ENCODE peak calls at places on chromosomes 13 and 19, in ten cellular contexts. One of them, this sample, is unnamed.

GRCh38 chr19:11374449-11375142 is at the start of gene SWSAP1:
- DNase-seq in mesendoderm: peak
- DNase-seq in fibroblast of mammary gland: peak
- DNase-seq in activated naive CD4-positive, alpha-beta T cell treated with Interleukin-2 at 50 U/mL for 16 hours: peak
- DNase-seq in HS-27A: peak
- DNase-seq in stimulated activated CD4-positive, alpha-beta T cell treated with anti-CD3 and anti-CD28 coated beads, Interleukin-15, amount 100 ng/mL, for 48 hours: peak
- DNase-seq in body of pancreas: peak
- DNase-seq in H54: peak
- DNase-seq in tibial nerve: peak
- DNase-seq in stimulated activated naive CD8-positive, alpha-beta T cell treated with anti-CD3 and anti-CD28 coated beads, Interleukin-15, Interleukin-2, amounts not matched to agents 100 U/mL and 50 U/mL, for 24 hours: peak
- DNase-seq in this sample: peak

GRCh38 chr13:84607614-84608013 is 725.3 kb upstream of the SLITRK1 start:
- DNase-seq in body of pancreas: no peak
- DNase-seq in HS-27A: peak
- DNase-seq in stimulated activated naive CD8-positive, alpha-beta T cell treated with anti-CD3 and anti-CD28 coated beads, Interleukin-15, Interleukin-2, amounts not matched to agents 100 U/mL and 50 U/mL, for 24 hours: no peak
- DNase-seq in fibroblast of mammary gland: peak
- DNase-seq in tibial nerve: peak
- DNase-seq in H54: no peak
- DNase-seq in activated naive CD4-positive, alpha-beta T cell treated with Interleukin-2 at 50 U/mL for 16 hours: no peak
- DNase-seq in mesendoderm: no peak
- DNase-seq in stimulated activated CD4-positive, alpha-beta T cell treated with anti-CD3 and anti-CD28 coated beads, Interleukin-15, amount 100 ng/mL, for 48 hours: no peak
- DNase-seq in this sample: no peak

GRCh38 chr19:45321848-45322247 is 827 bp downstream of the CKM start:
- DNase-seq in body of pancreas: no peak
- DNase-seq in mesendoderm: no peak
- DNase-seq in tibial nerve: no peak
- DNase-seq in activated naive CD4-positive, alpha-beta T cell treated with Interleukin-2 at 50 U/mL for 16 hours: no peak
- DNase-seq in stimulated activated naive CD8-positive, alpha-beta T cell treated with anti-CD3 and anti-CD28 coated beads, Interleukin-15, Interleukin-2, amounts not matched to agents 100 U/mL and 50 U/mL, for 24 hours: no peak
- DNase-seq in H54: no peak
- DNase-seq in fibroblast of mammary gland: no peak
- DNase-seq in HS-27A: no peak
- DNase-seq in stimulated activated CD4-positive, alpha-beta T cell treated with anti-CD3 and anti-CD28 coated beads, Interleukin-15, amount 100 ng/mL, for 48 hours: no peak
- DNase-seq in this sample: no peak

GRCh38 chr19:36497001-36497400 is 7.6 kb upstream of the ZNF566 start:
- DNase-seq in tibial nerve: no peak
- DNase-seq in H54: no peak
- DNase-seq in fibroblast of mammary gland: no peak
- DNase-seq in stimulated activated naive CD8-positive, alpha-beta T cell treated with anti-CD3 and anti-CD28 coated beads, Interleukin-15, Interleukin-2, amounts not matched to agents 100 U/mL and 50 U/mL, for 24 hours: no peak
- DNase-seq in body of pancreas: no peak
- DNase-seq in mesendoderm: no peak
- DNase-seq in HS-27A: no peak
- DNase-seq in activated naive CD4-positive, alpha-beta T cell treated with Interleukin-2 at 50 U/mL for 16 hours: no peak
- DNase-seq in stimulated activated CD4-positive, alpha-beta T cell treated with anti-CD3 and anti-CD28 coated beads, Interleukin-15, amount 100 ng/mL, for 48 hours: no peak
- DNase-seq in this sample: no peak

GRCh38 chr19:45812297-45812696 is 2.8 kb downstream of the RSPH6A start:
- DNase-seq in body of pancreas: no peak
- DNase-seq in HS-27A: no peak
- DNase-seq in fibroblast of mammary gland: no peak
- DNase-seq in tibial nerve: no peak
- DNase-seq in mesendoderm: no peak
- DNase-seq in stimulated activated naive CD8-positive, alpha-beta T cell treated with anti-CD3 and anti-CD28 coated beads, Interleukin-15, Interleukin-2, amounts not matched to agents 100 U/mL and 50 U/mL, for 24 hours: no peak
- DNase-seq in stimulated activated CD4-positive, alpha-beta T cell treated with anti-CD3 and anti-CD28 coated beads, Interleukin-15, amount 100 ng/mL, for 48 hours: no peak
- DNase-seq in activated naive CD4-positive, alpha-beta T cell treated with Interleukin-2 at 50 U/mL for 16 hours: no peak
- DNase-seq in H54: no peak
- DNase-seq in this sample: no peak

GRCh38 chr13:18998389-18998788 is 183.2 kb downstream of the TUBA3C start:
- DNase-seq in H54: no peak
- DNase-seq in tibial nerve: no peak
- DNase-seq in body of pancreas: no peak
- DNase-seq in activated naive CD4-positive, alpha-beta T cell treated with Interleukin-2 at 50 U/mL for 16 hours: no peak
- DNase-seq in stimulated activated CD4-positive, alpha-beta T cell treated with anti-CD3 and anti-CD28 coated beads, Interleukin-15, amount 100 ng/mL, for 48 hours: no peak
- DNase-seq in mesendoderm: no peak
- DNase-seq in HS-27A: no peak
- DNase-seq in stimulated activated naive CD8-positive, alpha-beta T cell treated with anti-CD3 and anti-CD28 coated beads, Interleukin-15, Interleukin-2, amounts not matched to agents 100 U/mL and 50 U/mL, for 24 hours: no peak
- DNase-seq in fibroblast of mammary gland: no peak
- DNase-seq in this sample: no peak

GRCh38 chr19:38209671-38210457 is 14.2 kb downstream of the DPF1 start:
- DNase-seq in mesendoderm: peak
- DNase-seq in stimulated activated CD4-positive, alpha-beta T cell treated with anti-CD3 and anti-CD28 coated beads, Interleukin-15, amount 100 ng/mL, for 48 hours: no peak
- DNase-seq in HS-27A: no peak
- DNase-seq in body of pancreas: peak
- DNase-seq in stimulated activated naive CD8-positive, alpha-beta T cell treated with anti-CD3 and anti-CD28 coated beads, Interleukin-15, Interleukin-2, amounts not matched to agents 100 U/mL and 50 U/mL, for 24 hours: no peak
- DNase-seq in tibial nerve: peak
- DNase-seq in fibroblast of mammary gland: peak
- DNase-seq in H54: no peak
- DNase-seq in activated naive CD4-positive, alpha-beta T cell treated with Interleukin-2 at 50 U/mL for 16 hours: no peak
- DNase-seq in this sample: peak

GRCh38 chr19:39647918-39648317 is 7.8 kb upstream of the LGALS16 start:
- DNase-seq in body of pancreas: no peak
- DNase-seq in activated naive CD4-positive, alpha-beta T cell treated with Interleukin-2 at 50 U/mL for 16 hours: no peak
- DNase-seq in stimulated activated naive CD8-positive, alpha-beta T cell treated with anti-CD3 and anti-CD28 coated beads, Interleukin-15, Interleukin-2, amounts not matched to agents 100 U/mL and 50 U/mL, for 24 hours: no peak
- DNase-seq in mesendoderm: no peak
- DNase-seq in stimulated activated CD4-positive, alpha-beta T cell treated with anti-CD3 and anti-CD28 coated beads, Interleukin-15, amount 100 ng/mL, for 48 hours: no peak
- DNase-seq in fibroblast of mammary gland: no peak
- DNase-seq in H54: no peak
- DNase-seq in tibial nerve: no peak
- DNase-seq in HS-27A: no peak
- DNase-seq in this sample: no peak

GRCh38 chr19:50496189-50497029 is 14.6 kb downstream of the JOSD2 start:
- DNase-seq in tibial nerve: no peak
- DNase-seq in mesendoderm: peak
- DNase-seq in fibroblast of mammary gland: no peak
- DNase-seq in activated naive CD4-positive, alpha-beta T cell treated with Interleukin-2 at 50 U/mL for 16 hours: no peak
- DNase-seq in H54: peak
- DNase-seq in stimulated activated naive CD8-positive, alpha-beta T cell treated with anti-CD3 and anti-CD28 coated beads, Interleukin-15, Interleukin-2, amounts not matched to agents 100 U/mL and 50 U/mL, for 24 hours: no peak
- DNase-seq in stimulated activated CD4-positive, alpha-beta T cell treated with anti-CD3 and anti-CD28 coated beads, Interleukin-15, amount 100 ng/mL, for 48 hours: no peak
- DNase-seq in HS-27A: no peak
- DNase-seq in body of pancreas: peak
- DNase-seq in this sample: no peak

GRCh38 chr19:49458567-49458903 is 5.5 kb downstream of the ALDH16A1 start:
- DNase-seq in stimulated activated CD4-positive, alpha-beta T cell treated with anti-CD3 and anti-CD28 coated beads, Interleukin-15, amount 100 ng/mL, for 48 hours: no peak
- DNase-seq in tibial nerve: no peak
- DNase-seq in stimulated activated naive CD8-positive, alpha-beta T cell treated with anti-CD3 and anti-CD28 coated beads, Interleukin-15, Interleukin-2, amounts not matched to agents 100 U/mL and 50 U/mL, for 24 hours: no peak
- DNase-seq in H54: no peak
- DNase-seq in activated naive CD4-positive, alpha-beta T cell treated with Interleukin-2 at 50 U/mL for 16 hours: no peak
- DNase-seq in body of pancreas: no peak
- DNase-seq in mesendoderm: no peak
- DNase-seq in HS-27A: no peak
- DNase-seq in fibroblast of mammary gland: no peak
- DNase-seq in this sample: no peak

GRCh38 chr19:51330366-51330765 is 11.6 kb downstream of the VSIG10L start:
- DNase-seq in HS-27A: no peak
- DNase-seq in mesendoderm: no peak
- DNase-seq in tibial nerve: no peak
- DNase-seq in stimulated activated CD4-positive, alpha-beta T cell treated with anti-CD3 and anti-CD28 coated beads, Interleukin-15, amount 100 ng/mL, for 48 hours: no peak
- DNase-seq in activated naive CD4-positive, alpha-beta T cell treated with Interleukin-2 at 50 U/mL for 16 hours: no peak
- DNase-seq in body of pancreas: no peak
- DNase-seq in fibroblast of mammary gland: no peak
- DNase-seq in H54: no peak
- DNase-seq in stimulated activated naive CD8-positive, alpha-beta T cell treated with anti-CD3 and anti-CD28 coated beads, Interleukin-15, Interleukin-2, amounts not matched to agents 100 U/mL and 50 U/mL, for 24 hours: no peak
- DNase-seq in this sample: no peak

GRCh38 chr13:42360046-42360445 is 88.1 kb downstream of the AKAP11 start:
- DNase-seq in HS-27A: no peak
- DNase-seq in stimulated activated CD4-positive, alpha-beta T cell treated with anti-CD3 and anti-CD28 coated beads, Interleukin-15, amount 100 ng/mL, for 48 hours: no peak
- DNase-seq in tibial nerve: no peak
- DNase-seq in mesendoderm: no peak
- DNase-seq in H54: no peak
- DNase-seq in activated naive CD4-positive, alpha-beta T cell treated with Interleukin-2 at 50 U/mL for 16 hours: no peak
- DNase-seq in body of pancreas: no peak
- DNase-seq in stimulated activated naive CD8-positive, alpha-beta T cell treated with anti-CD3 and anti-CD28 coated beads, Interleukin-15, Interleukin-2, amounts not matched to agents 100 U/mL and 50 U/mL, for 24 hours: no peak
- DNase-seq in fibroblast of mammary gland: no peak
- DNase-seq in this sample: no peak

GRCh38 chr13:76048675-76049396 is 412.7 kb downstream of the LMO7 start:
- DNase-seq in mesendoderm: no peak
- DNase-seq in fibroblast of mammary gland: no peak
- DNase-seq in stimulated activated CD4-positive, alpha-beta T cell treated with anti-CD3 and anti-CD28 coated beads, Interleukin-15, amount 100 ng/mL, for 48 hours: no peak
- DNase-seq in stimulated activated naive CD8-positive, alpha-beta T cell treated with anti-CD3 and anti-CD28 coated beads, Interleukin-15, Interleukin-2, amounts not matched to agents 100 U/mL and 50 U/mL, for 24 hours: no peak
- DNase-seq in HS-27A: no peak
- DNase-seq in H54: no peak
- DNase-seq in body of pancreas: peak
- DNase-seq in activated naive CD4-positive, alpha-beta T cell treated with Interleukin-2 at 50 U/mL for 16 hours: no peak
- DNase-seq in tibial nerve: no peak
- DNase-seq in this sample: no peak

GRCh38 chr19:45767410-45767880 is 1.6 kb downstream of the SIX5 start:
- DNase-seq in tibial nerve: peak
- DNase-seq in stimulated activated naive CD8-positive, alpha-beta T cell treated with anti-CD3 and anti-CD28 coated beads, Interleukin-15, Interleukin-2, amounts not matched to agents 100 U/mL and 50 U/mL, for 24 hours: no peak
- DNase-seq in mesendoderm: peak
- DNase-seq in H54: peak
- DNase-seq in HS-27A: peak
- DNase-seq in activated naive CD4-positive, alpha-beta T cell treated with Interleukin-2 at 50 U/mL for 16 hours: no peak
- DNase-seq in stimulated activated CD4-positive, alpha-beta T cell treated with anti-CD3 and anti-CD28 coated beads, Interleukin-15, amount 100 ng/mL, for 48 hours: no peak
- DNase-seq in body of pancreas: peak
- DNase-seq in fibroblast of mammary gland: peak
- DNase-seq in this sample: no peak

GRCh38 chr13:19088416-19088815 is 93.2 kb downstream of the TUBA3C start:
- DNase-seq in fibroblast of mammary gland: no peak
- DNase-seq in stimulated activated naive CD8-positive, alpha-beta T cell treated with anti-CD3 and anti-CD28 coated beads, Interleukin-15, Interleukin-2, amounts not matched to agents 100 U/mL and 50 U/mL, for 24 hours: no peak
- DNase-seq in tibial nerve: no peak
- DNase-seq in body of pancreas: no peak
- DNase-seq in H54: no peak
- DNase-seq in mesendoderm: no peak
- DNase-seq in HS-27A: no peak
- DNase-seq in stimulated activated CD4-positive, alpha-beta T cell treated with anti-CD3 and anti-CD28 coated beads, Interleukin-15, amount 100 ng/mL, for 48 hours: no peak
- DNase-seq in activated naive CD4-positive, alpha-beta T cell treated with Interleukin-2 at 50 U/mL for 16 hours: no peak
- DNase-seq in this sample: no peak

This sample was measured in dermis microvascular lymphatic vessel endothelial cell.